ENCODE peak calls at places on chromosomes 4 and X, in six cellular contexts. H is SK-N-SH, F is heart right ventricle, E is thoracic aorta, O is mucosa of descending colon, R is colonic mucosa. Y is an unnamed sample.

GRCh38 chr4:148447672-148448071 is 5.5 kb upstream of the NR3C2 start:
- DNase-seq in H (no peak), F (peak; percentile 14), E (no peak), O (no peak), R (peak; percentile 21), Y (no peak)

GRCh38 chr4:28313729-28314713 is 1453.4 kb downstream of the STIM2 start:
- DNase-seq in H (no peak), F (no peak), E (no peak), O (no peak), R (no peak), Y (no peak)

GRCh38 chrX:1020634-1021166 is 191.7 kb downstream of the CRLF2 start:
- DNase-seq in H (no peak), F (no peak), E (no peak), O (no peak), R (no peak), Y (no peak)

GRCh38 chr4:109462802-109463201 is 29.2 kb downstream of the SEC24B start:
- DNase-seq in H (no peak), F (no peak), E (no peak), O (no peak), R (no peak), Y (no peak)

GRCh38 chr4:107193989-107194388 is 157.9 kb upstream of the DKK2 start:
- DNase-seq in H (peak; percentile 29), F (no peak), E (no peak), O (no peak), R (no peak), Y (no peak)

GRCh38 chrX:30781711-30782444 is 107.2 kb downstream of the TAB3 start:
- DNase-seq in H (no peak), F (no peak), E (no peak), O (no peak), R (no peak), Y (no peak)

GRCh38 chrX:131621650-131622049 is 77.8 kb downstream of the OR13H1 start:
- DNase-seq in H (no peak), F (no peak), E (no peak), O (no peak), R (no peak), Y (no peak)

GRCh38 chr4:6200011-6200921 is at the start of gene JAKMIP1:
- DNase-seq in H (peak; percentile 99), F (peak; percentile 70), E (no peak), O (peak; percentile 83), R (peak; percentile 83), Y (peak; percentile 64)

GRCh38 chr4:65007841-65008439 is 598.7 kb upstream of the TECRL start:
- DNase-seq in H (peak; percentile 8), F (no peak), E (no peak), O (no peak), R (no peak), Y (no peak)

GRCh38 chrX:115311666-115312065 is 22.2 kb downstream of the LUZP4 start:
- DNase-seq in H (peak; percentile 15), F (peak; percentile 3), E (no peak), O (no peak), R (no peak), Y (no peak)

GRCh38 chr4:21452931-21453330 is 495.6 kb downstream of the KCNIP4 start:
- DNase-seq in H (no peak), F (no peak), E (no peak), O (no peak), R (no peak), Y (no peak)

GRCh38 chr4:38782452-38783108 is at the start of gene TLR10:
- DNase-seq in H (peak; percentile 53), F (peak; percentile 48), E (no peak), O (no peak), R (peak; percentile 64), Y (no peak)

GRCh38 chr4:188971125-188971524 is 831.9 kb downstream of the TRIML1 start:
- DNase-seq in H (peak; percentile 9), F (no peak), E (no peak), O (no peak), R (no peak), Y (no peak)

GRCh38 chrX:110162131-110162530 is 155.8 kb downstream of the AMMECR1 start:
- DNase-seq in H (no peak), F (no peak), E (no peak), O (no peak), R (no peak), Y (no peak)

GRCh38 chr4:100823066-100823992 is 305.5 kb upstream of the EMCN start:
- DNase-seq in H (no peak), F (no peak), E (no peak), O (no peak), R (no peak), Y (no peak)

GRCh38 chr4:163866728-163867313 is 372.3 kb downstream of the TMA16 start:
- DNase-seq in H (no peak), F (no peak), E (no peak), O (no peak), R (no peak), Y (no peak)

GRCh38 chr4:2451821-2452785 is 16.8 kb upstream of the RNF4 start:
- DNase-seq in H (no peak), F (no peak), E (no peak), O (peak; percentile 35), R (no peak), Y (no peak)

GRCh38 chrX:68839771-68840170 is 10.9 kb downstream of the EFNB1 start:
- DNase-seq in H (no peak), F (no peak), E (no peak), O (no peak), R (no peak), Y (no peak)

GRCh38 chrX:45762699-45763647 is 562.3 kb upstream of the DIPK2B start:
- DNase-seq in H (no peak), F (no peak), E (no peak), O (no peak), R (no peak), Y (no peak)

GRCh38 chr4:106325800-106326199 is 9.4 kb downstream of the AIMP1 start:
- DNase-seq in H (no peak), F (no peak), E (no peak), O (no peak), R (no peak), Y (no peak)

GRCh38 chrX:49919617-49920016 is 2.8 kb upstream of the CLCN5 start:
- DNase-seq in H (peak; percentile 56), F (peak; percentile 29), E (no peak), O (no peak), R (peak; percentile 42), Y (peak; percentile 42)

GRCh38 chr4:100008048-100008447 is 58.0 kb upstream of the H2AZ1 start:
- DNase-seq in H (no peak), F (no peak), E (no peak), O (no peak), R (no peak), Y (no peak)

GRCh38 chr4:1981251-1982055 is 27.3 kb downstream of the NELFA start:
- DNase-seq in H (peak; percentile 67), F (no peak), E (no peak), O (no peak), R (peak; percentile 56), Y (no peak)

GRCh38 chr4:157701695-157701994 is 471.2 kb downstream of the GASK1B start:
- DNase-seq in H (no peak), F (no peak), E (no peak), O (no peak), R (no peak), Y (no peak)

GRCh38 chrX:115561605-115562491 is 874 bp downstream of the PLS3 start:
- DNase-seq in H (peak; percentile 77), F (peak; percentile 38), E (no peak), O (peak; percentile 51), R (peak; percentile 29), Y (peak; percentile 44)

GRCh38 chrX:120372667-120373370 is 10.9 kb downstream of the ATP1B4 start:
- DNase-seq in H (no peak), F (peak; percentile 9), E (no peak), O (no peak), R (no peak), Y (no peak)

GRCh38 chrX:23883737-23884354 is 23.9 kb downstream of the APOO start:
- DNase-seq in H (no peak), F (no peak), E (no peak), O (no peak), R (peak; percentile 32), Y (no peak)

GRCh38 chr4:47824844-47825243 is 13.0 kb downstream of the CORIN start:
- DNase-seq in H (peak; percentile 38), F (peak; percentile 59), E (no peak), O (no peak), R (no peak), Y (peak; percentile 57)

DNA sequence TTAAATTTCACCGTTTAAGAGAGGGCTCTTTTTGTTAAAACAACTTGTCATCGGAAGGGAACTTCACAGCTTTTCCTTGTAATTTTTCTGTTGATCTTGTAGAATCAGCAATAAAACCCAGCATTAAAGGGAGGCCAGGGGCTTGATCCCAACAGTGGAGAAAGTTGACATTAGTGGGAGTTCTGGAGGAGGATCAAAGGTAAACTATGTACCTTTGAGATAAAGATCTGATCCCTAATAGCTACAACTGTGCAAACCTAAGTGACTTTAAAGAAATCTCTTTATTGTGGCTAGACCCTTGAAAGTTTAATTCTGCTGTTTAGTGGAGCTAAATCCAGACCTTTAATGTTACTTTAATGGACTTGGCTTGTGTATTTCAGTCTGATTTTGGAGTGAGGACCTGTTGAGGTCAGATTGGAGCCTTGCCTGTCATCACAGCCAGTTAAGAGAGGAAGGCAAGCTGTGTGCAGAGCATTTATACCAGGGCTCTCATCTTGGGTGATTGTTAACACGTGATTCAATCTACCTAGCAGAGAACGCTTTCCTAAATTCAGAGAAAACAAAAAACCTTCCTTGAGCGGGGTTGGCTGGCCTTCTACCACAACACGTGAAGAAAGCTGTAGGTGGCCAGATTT is 1.7 kb downstream of the DOCK11 start:
- DNase-seq in H (no peak), F (no peak), E (no peak), O (no peak), R (no peak), Y (no peak)
- H3K4me1 ChIP-seq in H (no peaks in the 10 kb centered on the region), F (no peaks in the 10 kb centered on the region), E (peaks cover 9% of the 10 kb centered on the region), O (no peaks in the 10 kb centered on the region), R (no peaks in the 10 kb centered on the region), Y (peaks cover 9% of the 10 kb centered on the region)

DNA sequence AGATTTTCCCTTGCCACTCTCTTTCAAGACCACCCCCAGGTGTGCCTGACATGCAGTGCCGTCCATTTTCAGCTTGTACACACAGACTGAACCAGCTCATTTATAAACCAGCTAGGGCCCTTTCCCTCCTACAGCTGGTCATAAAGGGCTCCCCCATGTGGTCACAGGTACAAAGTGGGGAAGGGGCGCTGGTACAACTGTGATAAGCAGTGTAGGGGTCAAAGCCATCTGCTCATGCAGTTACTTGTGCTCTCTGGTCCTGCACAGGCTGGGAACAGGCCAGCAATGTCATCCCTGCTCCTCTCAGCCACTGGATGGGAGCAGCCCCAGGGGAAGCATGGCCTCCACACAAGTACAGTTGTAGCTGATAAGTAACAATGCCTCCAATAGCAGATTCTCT is 20.6 kb downstream of the GABRQ start:
- DNase-seq in H (peak; percentile 27), F (no peak), E (no peak), O (no peak), R (no peak), Y (no peak)
- H3K4me1 ChIP-seq in H (no peaks in the 10 kb centered on the region), F (no peaks in the 10 kb centered on the region), E (no peaks in the 10 kb centered on the region), O (no peaks in the 10 kb centered on the region), R (no peaks in the 10 kb centered on the region), Y (no peaks in the 10 kb centered on the region)

GRCh38 chrX:13050151-13050550 is 5.7 kb upstream of the FAM9C start:
- DNase-seq in H (no peak), F (no peak), E (no peak), O (no peak), R (no peak), Y (no peak)
- H3K4me1 ChIP-seq in H (peaks cover 12% of the 10 kb centered on the region), F (peaks cover 11% of the 10 kb centered on the region), E (no peaks in the 10 kb centered on the region), O (no peaks in the 10 kb centered on the region), R (no peaks in the 10 kb centered on the region), Y (no peaks in the 10 kb centered on the region)

DNA sequence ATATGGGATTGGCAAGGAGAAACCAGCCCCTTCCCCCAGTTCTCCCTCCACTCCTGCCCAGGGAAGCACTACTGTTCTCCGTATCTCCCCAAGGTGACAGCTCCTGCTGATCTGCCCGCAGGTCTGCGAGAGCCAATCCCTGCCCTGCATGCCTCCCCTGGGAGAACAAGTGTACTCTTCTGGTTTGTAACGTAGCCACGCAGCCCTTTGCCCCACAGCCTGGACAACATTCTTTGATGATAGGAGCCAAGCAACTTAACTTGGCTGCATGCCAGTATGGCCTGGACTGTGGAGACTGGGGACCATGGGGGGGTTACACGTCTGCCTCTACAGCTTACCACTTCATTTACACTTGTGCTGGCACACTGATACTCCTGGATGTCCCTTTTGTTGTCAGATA is 2.0 kb downstream of the STBD1 start:
- DNase-seq in H (peak; percentile 28), F (peak; percentile 80), E (no peak), O (no peak), R (no peak), Y (peak; percentile 74)
- H3K4me1 ChIP-seq in H (no peaks in the 10 kb centered on the region), F (peaks cover 11% of the 10 kb centered on the region), E (peaks cover 38% of the 10 kb centered on the region), O (peaks cover 37% of the 10 kb centered on the region), R (no peaks in the 10 kb centered on the region), Y (peaks cover 61% of the 10 kb centered on the region)

Y was measured in left ventricle myocardium inferior.